ENCODE peak calls at places on chromosomes 1 and 21, in ten cellular contexts. E is GM23248, O is foreskin keratinocyte, V is heart right ventricle, J is SJSA1, R is fibroblast of lung, Z is pancreas, K is tibial artery, A is uterus, S is endodermal cell. P is an unnamed sample. For H3K4me1, the result is how much of the 10 kb centered on the place peaks cover.

GRCh38 chr1:171655215-171656116 is 3.0 kb upstream of the MYOC start:
- DNase-seq in Z (peak), E (peak), S (peak), O (no peak), K (peak), R (peak), A (peak), J (no peak), V (peak), P (peak)

GRCh38 chr1:218613105-218613504 is 268.0 kb downstream of the TGFB2 start:
- DNase-seq in A (no peak), R (no peak), V (no peak), Z (no peak), E (no peak), K (no peak), J (no peak), S (no peak), O (no peak), P (no peak)

GRCh38 chr1:60867782-60868181 is 214.6 kb upstream of the NFIA start:
- DNase-seq in Z (no peak), A (no peak), O (no peak), R (no peak), V (no peak), K (no peak), J (no peak), E (no peak), S (no peak), P (no peak)

GRCh38 chr1:196372896-196373536 is 235.2 kb downstream of the KCNT2 start:
- DNase-seq in E (peak), K (no peak), J (peak), O (no peak), Z (no peak), V (no peak), A (no peak), R (peak), S (no peak), P (no peak)

GRCh38 chr1:226737819-226738420 is 1.2 kb downstream of the ITPKB start:
- DNase-seq in V (peak), R (peak), S (peak), J (peak), E (peak), O (peak), K (peak), Z (peak), A (peak), P (peak)

GRCh38 chr1:15214507-15214906 is 32.5 kb upstream of the FHAD1 start:
- DNase-seq in A (peak), V (peak), E (peak), S (no peak), O (no peak), Z (no peak), J (no peak), K (peak), R (no peak), P (no peak)

GRCh38 chr1:226649780-226650179 is 89.3 kb downstream of the ITPKB start:
- DNase-seq in E (peak), V (no peak), Z (no peak), S (peak), J (peak), O (no peak), K (no peak), R (peak), A (no peak), P (no peak)

GRCh38 chr21:41321211-41321907 is 4.8 kb downstream of the FAM3B start:
- DNase-seq in A (no peak), R (no peak), O (no peak), V (no peak), E (no peak), K (no peak), S (no peak), Z (no peak), J (no peak), P (no peak)

GRCh38 chr1:56034222-56034621 is 545.1 kb downstream of the PLPP3 start:
- DNase-seq in R (peak), V (no peak), J (no peak), K (no peak), S (no peak), E (peak), O (no peak), A (no peak), Z (no peak), P (no peak)

GRCh38 chr1:223611939-223612338 is 53.6 kb downstream of the CAPN8 start:
- DNase-seq in A (no peak), S (no peak), R (no peak), V (no peak), E (peak), Z (no peak), K (peak), O (no peak), J (no peak), P (no peak)

GRCh38 chr1:94113592-94114322 is 7.2 kb downstream of the ABCA4 start:
- DNase-seq in A (no peak), R (no peak), E (no peak), K (no peak), J (no peak), Z (no peak), O (no peak), S (peak), V (no peak), P (no peak)

GRCh38 chr1:94118013-94118412 is 2.9 kb downstream of the ABCA4 start:
- DNase-seq in V (no peak), A (no peak), O (no peak), S (peak), R (no peak), E (peak), Z (no peak), J (no peak), K (no peak), P (no peak)

GRCh38 chr1:94117250-94117851 is 3.6 kb downstream of the ABCA4 start:
- DNase-seq in V (no peak), Z (no peak), K (no peak), S (peak), E (no peak), J (no peak), O (no peak), R (no peak), A (no peak), P (no peak)

GRCh38 chr1:94115254-94115899 is 5.6 kb downstream of the ABCA4 start:
- DNase-seq in S (peak), E (no peak), A (no peak), K (no peak), V (no peak), O (no peak), Z (no peak), R (no peak), J (no peak), P (no peak)

GRCh38 chr1:94115900-94116436 is 5.0 kb downstream of the ABCA4 start:
- DNase-seq in O (no peak), K (no peak), E (peak), A (no peak), S (peak), V (no peak), R (peak), Z (no peak), J (no peak), P (no peak)
- H3K4me1 ChIP-seq in O (under half), K (under half), E (under half), A (under half), S (under half), V (under half), R (under half), Z (under half), J (under half), P (under half)

GRCh38 chr1:163163861-163164582 is 38.7 kb downstream of the RGS5 start:
- DNase-seq in A (no peak), R (peak), Z (no peak), O (no peak), E (peak), S (no peak), V (no peak), J (peak), K (no peak), P (no peak)
- H3K4me1 ChIP-seq in A (under half), R (under half), Z (under half), O (under half), E (under half), S (under half), V (under half), J (under half), K (half or more), P (under half)

GRCh38 chr1:203169770-203170520 is 5.7 kb downstream of the MYBPH start:
- DNase-seq in J (no peak), Z (no peak), A (no peak), R (no peak), E (no peak), K (no peak), S (no peak), V (no peak), O (no peak), P (no peak)

GRCh38 chr1:203173156-203173555 is 2.5 kb downstream of the MYBPH start:
- DNase-seq in E (no peak), R (no peak), O (no peak), V (no peak), A (no peak), Z (no peak), J (no peak), S (no peak), K (peak), P (no peak)

GRCh38 chr1:203172184-203173115 is 3.2 kb downstream of the MYBPH start:
- DNase-seq in E (peak), A (no peak), S (peak), K (peak), Z (peak), R (peak), V (peak), O (peak), J (peak), P (peak)

GRCh38 chr1:203170625-203171330 is 4.8 kb downstream of the MYBPH start:
- DNase-seq in E (peak), O (no peak), J (no peak), Z (no peak), R (peak), K (no peak), V (no peak), A (no peak), S (no peak), P (no peak)

DNA sequence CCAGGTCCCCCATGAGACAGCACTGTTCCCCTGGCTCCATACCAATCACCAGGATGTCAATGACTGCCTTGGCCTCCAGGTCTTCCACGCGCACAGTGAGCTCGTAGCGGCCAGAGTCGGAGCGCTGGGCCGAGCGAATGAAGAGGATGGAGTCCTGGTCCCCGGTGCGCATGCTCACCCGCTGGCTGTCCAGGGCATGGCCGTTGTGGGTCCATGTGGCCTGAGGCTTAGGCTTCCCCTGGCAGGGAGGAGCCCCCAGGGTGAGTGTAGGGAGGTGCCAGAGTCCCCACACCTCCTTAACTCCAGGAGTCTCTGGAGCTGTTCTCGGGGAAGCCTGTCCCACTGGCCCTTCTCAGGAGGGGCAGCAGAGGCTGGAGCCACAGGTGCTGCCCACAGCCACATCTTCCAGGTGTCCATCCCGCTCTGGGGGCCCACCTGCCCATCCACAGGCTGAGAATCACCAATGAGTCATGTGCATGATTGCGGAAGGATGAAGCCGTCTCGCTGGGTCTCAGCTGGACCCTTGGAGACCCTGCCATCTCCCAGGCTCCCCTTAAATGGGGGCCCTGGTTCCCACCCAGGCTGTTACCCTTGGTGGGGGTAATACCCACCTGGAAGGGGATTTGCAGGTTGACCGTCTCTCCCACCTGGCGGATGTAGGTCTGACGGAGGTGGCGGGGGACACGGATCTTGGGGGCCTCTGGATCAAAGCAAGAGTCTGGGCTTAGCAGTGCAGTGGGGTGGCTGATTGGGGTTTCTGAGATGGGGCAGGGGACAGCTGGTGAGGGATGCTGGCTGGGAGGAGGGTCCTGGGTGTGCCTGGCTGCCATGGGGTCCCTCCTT is 4.1 kb downstream of the MYBPH start:
- DNase-seq in K (no peak), O (no peak), S (peak), V (no peak), E (no peak), Z (no peak), R (no peak), J (no peak), A (no peak), P (no peak)
- H3K4me1 ChIP-seq in K (under half), O (under half), S (under half), V (under half), E (under half), Z (under half), R (under half), J (under half), A (under half), P (under half)

DNA sequence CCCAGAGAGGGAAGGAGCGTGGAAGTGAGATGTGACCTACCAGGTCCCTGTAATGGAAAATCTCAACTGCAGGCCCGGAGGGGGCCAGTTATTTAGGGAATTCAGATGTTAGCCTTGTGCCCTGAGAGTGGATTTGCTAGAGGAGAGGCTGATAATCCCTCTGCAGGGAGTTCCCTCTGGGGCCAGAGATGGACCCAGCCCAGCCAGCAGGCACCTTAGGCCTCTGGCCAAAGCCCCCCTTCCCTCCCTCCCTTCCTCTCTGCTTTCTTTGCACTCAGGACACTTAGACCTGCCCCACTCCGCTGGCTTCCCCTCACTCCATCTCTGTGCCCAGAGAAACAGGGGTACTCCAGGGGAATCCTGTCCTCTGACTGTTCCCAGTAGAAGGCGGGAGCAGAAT is 1.5 kb upstream of the ATP1A2 start:
- DNase-seq in O (no peak), K (peak), R (no peak), A (no peak), Z (no peak), S (peak), J (no peak), E (no peak), V (peak), P (no peak)
- H3K4me1 ChIP-seq in O (under half), K (half or more), R (under half), A (under half), Z (under half), S (under half), J (under half), E (under half), V (under half), P (under half)

DNA sequence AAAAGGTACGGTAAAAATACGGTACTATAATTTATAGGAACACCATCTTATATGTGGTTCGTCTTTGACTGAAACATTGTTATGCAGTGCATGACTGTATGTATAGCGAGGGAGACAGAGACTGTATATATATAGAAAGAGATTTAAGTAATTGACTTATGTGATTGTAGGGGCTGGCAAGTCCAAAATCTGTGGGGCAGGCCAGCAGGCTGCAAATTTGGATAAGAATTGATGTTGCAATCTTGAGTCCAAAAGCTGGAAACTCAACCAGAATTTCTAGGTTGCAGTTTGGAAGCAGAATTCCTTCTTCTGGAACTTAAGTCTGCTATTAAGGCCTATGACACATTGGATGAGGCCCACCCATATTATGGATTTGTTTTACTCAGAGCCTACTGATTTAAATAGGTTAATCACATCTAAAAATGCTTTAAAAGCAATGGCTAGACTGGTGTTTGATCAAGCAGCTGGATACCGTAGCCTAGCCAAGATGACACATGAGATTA is 42.0 kb downstream of the LAMC1 start:
- DNase-seq in Z (no peak), J (no peak), E (no peak), K (no peak), A (no peak), R (no peak), O (no peak), S (no peak), V (no peak), P (no peak)
- H3K4me1 ChIP-seq in Z (under half), J (under half), E (half or more), K (half or more), A (under half), R (under half), O (under half), S (under half), V (under half), P (under half)

GRCh38 chr1:27513521-27513920 is 23.6 kb upstream of the WASF2 start:
- DNase-seq in J (no peak), A (no peak), V (no peak), K (no peak), O (no peak), Z (no peak), S (peak), E (no peak), R (no peak), P (no peak)
- H3K4me1 ChIP-seq in J (under half), A (under half), V (under half), K (under half), O (under half), Z (under half), S (under half), E (under half), R (under half), P (under half)

GRCh38 chr1:109819365-109819764 is 55.6 kb upstream of the EPS8L3 start:
- DNase-seq in V (no peak), O (no peak), Z (no peak), A (no peak), R (no peak), J (no peak), K (no peak), E (no peak), S (peak), P (no peak)

GRCh38 chr1:109821831-109822745 is 58.4 kb upstream of the EPS8L3 start:
- DNase-seq in K (peak), J (peak), E (peak), V (no peak), Z (no peak), S (peak), A (no peak), R (peak), O (no peak), P (no peak)

GRCh38 chr1:109819906-109820305 is 56.2 kb upstream of the EPS8L3 start:
- DNase-seq in S (peak), J (no peak), K (peak), R (no peak), A (no peak), O (no peak), E (no peak), Z (no peak), V (no peak), P (no peak)

GRCh38 chr1:109822749-109823542 is 59.2 kb upstream of the EPS8L3 start:
- DNase-seq in R (no peak), J (peak), S (peak), V (no peak), E (peak), A (no peak), Z (no peak), O (no peak), K (no peak), P (no peak)

DNA sequence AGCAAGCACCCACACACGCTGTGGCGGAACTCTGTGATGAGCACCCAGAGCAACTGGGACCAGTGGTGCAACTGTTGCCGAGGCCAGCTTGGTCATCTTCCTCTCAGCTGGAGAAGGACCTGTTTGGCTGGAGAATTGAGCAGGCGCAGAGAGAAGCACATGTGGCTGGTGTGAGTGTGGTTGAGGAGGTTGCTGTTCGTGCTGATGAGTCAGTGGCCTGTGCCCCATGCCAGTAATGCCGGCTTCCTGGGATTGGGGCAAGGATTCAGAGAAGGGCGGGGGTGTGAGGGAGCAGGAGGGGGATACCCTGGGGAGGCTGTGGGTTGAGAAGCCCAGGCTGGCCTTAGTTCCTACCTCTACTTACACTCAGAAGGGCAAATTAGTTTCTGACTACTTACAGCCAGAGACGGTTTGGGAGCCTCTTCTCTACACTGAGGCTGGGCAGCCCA is 57.5 kb upstream of the EPS8L3 start:
- DNase-seq in K (peak), A (peak), Z (no peak), R (peak), J (peak), V (no peak), S (peak), O (peak), E (peak), P (no peak)
- H3K4me1 ChIP-seq in K (half or more), A (under half), Z (under half), R (under half), J (half or more), V (half or more), S (under half), O (under half), E (half or more), P (under half)

DNA sequence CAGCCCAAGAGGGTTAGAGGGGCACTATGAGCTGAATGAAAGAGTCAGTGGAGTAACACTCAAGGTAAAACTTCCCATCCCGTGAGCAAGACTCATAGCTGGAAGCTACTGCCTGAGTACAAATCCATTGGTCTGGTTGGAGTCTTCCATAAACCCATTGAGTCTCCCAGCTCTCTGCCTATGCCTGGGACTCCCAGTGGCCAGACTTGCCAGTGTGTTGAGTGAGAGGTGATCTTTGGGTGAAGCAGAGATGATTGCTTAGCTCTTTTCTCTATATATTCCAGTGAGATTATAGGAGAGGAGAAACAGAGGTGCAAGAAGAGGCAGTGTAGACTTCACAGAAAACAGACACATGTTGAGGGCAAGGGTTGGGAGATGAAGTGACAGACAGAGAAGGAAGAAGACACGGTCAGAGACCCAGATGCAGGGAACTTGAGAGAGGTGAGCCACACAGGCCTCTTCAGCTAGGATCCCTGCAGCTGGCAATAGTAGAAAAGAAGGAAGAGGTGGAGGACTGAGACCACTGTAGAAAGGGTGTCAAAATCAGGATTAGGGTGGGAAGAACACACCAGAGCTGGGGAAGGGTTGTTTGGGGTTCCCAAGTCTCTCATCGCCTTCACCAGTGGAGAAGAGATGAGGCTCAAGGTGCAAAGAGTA is 3.7 kb downstream of the FOXD2 start:
- DNase-seq in Z (no peak), R (no peak), J (peak), E (no peak), O (no peak), K (no peak), A (no peak), S (peak), V (no peak), P (no peak)
- H3K4me1 ChIP-seq in Z (under half), R (under half), J (under half), E (under half), O (under half), K (under half), A (under half), S (under half), V (under half), P (under half)

P was measured in stomach.